ENCODE peak calls at places on chromosomes 3 and 15, in five cellular contexts. E is tibial artery; H is A549; J is CD8-positive, alpha-beta memory T cell; V is IMR-90. U is an unnamed sample. For H3K4me1, the result is how much of the 10 kb centered on the place peaks cover.

GRCh38 chr3:37628711-37629301 is 232.9 kb upstream of the CTDSPL start:
- DNase-seq in E (no peak), H (no peak), J (no peak), V (peak), U (no peak)

GRCh38 chr3:97935842-97936241 is 36.4 kb downstream of the RIOX2 start:
- DNase-seq in E (no peak), H (no peak), J (no peak), V (no peak), U (no peak)

GRCh38 chr3:112900088-112900487 is 53.4 kb upstream of the CD200R1L start:
- DNase-seq in E (no peak), H (no peak), J (no peak), V (peak), U (no peak)

GRCh38 chr15:76208786-76209424 is 102.4 kb downstream of the ETFA start:
- DNase-seq in E (no peak), H (no peak), J (no peak), V (peak), U (no peak)

GRCh38 chr15:39558421-39558820 is 22.5 kb upstream of the THBS1 start:
- DNase-seq in E (no peak), H (no peak), J (no peak), V (no peak), U (no peak)

GRCh38 chr3:180467177-180467576 is 134.8 kb upstream of the TTC14 start:
- DNase-seq in E (no peak), H (no peak), J (no peak), V (no peak), U (no peak)

GRCh38 chr3:100556656-100557310 is 52.6 kb upstream of the ADGRG7 start:
- DNase-seq in E (no peak), H (no peak), J (no peak), V (peak), U (peak)

GRCh38 chr15:60611592-60612346 is 132.8 kb upstream of the ICE2 start:
- DNase-seq in E (no peak), H (no peak), J (no peak), V (no peak), U (no peak)

GRCh38 chr3:179450321-179450720 is 949 bp downstream of the GNB4 start:
- DNase-seq in E (no peak), H (no peak), J (no peak), V (peak), U (no peak)

GRCh38 chr15:62392411-62392810 is 227.3 kb upstream of the C2CD4B start:
- DNase-seq in E (no peak), H (peak), J (no peak), V (peak), U (no peak)

GRCh38 chr15:100918034-100918689 is 995 bp upstream of the LRRK1 start:
- DNase-seq in E (peak), H (peak), J (peak), V (peak), U (peak)

GRCh38 chr3:32403663-32404062 is 12.0 kb downstream of the CMTM7 start:
- DNase-seq in E (no peak), H (no peak), J (no peak), V (no peak), U (no peak)

GRCh38 chr3:176696816-176697215 is 500.5 kb downstream of the TBL1XR1 start:
- DNase-seq in E (no peak), H (no peak), J (no peak), V (no peak), U (no peak)

GRCh38 chr3:123229145-123229544 is 27.4 kb downstream of the SEC22A start:
- DNase-seq in E (no peak), H (peak), J (no peak), V (peak), U (peak)

GRCh38 chr3:12436514-12437222 is 47.6 kb upstream of the TSEN2 start:
- DNase-seq in E (no peak), H (no peak), J (no peak), V (peak), U (no peak)

GRCh38 chr3:196111939-196112386 is 30.1 kb upstream of the TFRC start:
- DNase-seq in E (no peak), H (no peak), J (peak), V (no peak), U (no peak)

GRCh38 chr3:133991637-133992036 is 38.1 kb downstream of the SLCO2A1 start:
- DNase-seq in E (no peak), H (no peak), J (no peak), V (no peak), U (no peak)

GRCh38 chr3:195407511-195408409 is 35.1 kb downstream of the ACAP2 start:
- DNase-seq in E (no peak), H (no peak), J (no peak), V (no peak), U (no peak)

GRCh38 chr3:23161308-23161707 is 41.8 kb upstream of the UBE2E2 start:
- DNase-seq in E (no peak), H (no peak), J (no peak), V (no peak), U (no peak)

GRCh38 chr15:63041402-63041977 is 1.1 kb upstream of the TPM1 start:
- DNase-seq in E (no peak), H (no peak), J (no peak), V (no peak), U (peak)

GRCh38 chr15:100920516-100921135 is 1.5 kb downstream of the LRRK1 start:
- DNase-seq in E (no peak), H (no peak), J (no peak), V (no peak), U (no peak)

GRCh38 chr15:78372880-78373279 is 32.7 kb downstream of the CRABP1 start:
- DNase-seq in E (peak), H (peak), J (no peak), V (no peak), U (no peak)

GRCh38 chr3:77618686-77619085 is 578.8 kb downstream of the ROBO2 start:
- DNase-seq in E (no peak), H (no peak), J (no peak), V (no peak), U (no peak)

GRCh38 chr3:113712129-113712528 is 15.7 kb upstream of the USF3 start:
- DNase-seq in E (no peak), H (no peak), J (no peak), V (peak), U (no peak)

GRCh38 chr3:184636774-184637316 is 75.0 kb downstream of the MAGEF1 start:
- DNase-seq in E (no peak), H (peak), J (peak), V (peak), U (peak)

GRCh38 chr3:42717311-42717710 is 14.7 kb upstream of the HHATL start:
- DNase-seq in E (no peak), H (no peak), J (no peak), V (no peak), U (no peak)

GRCh38 chr15:79682285-79682684 is 214.5 kb downstream of the MTHFS start:
- DNase-seq in E (no peak), H (peak), J (no peak), V (peak), U (peak)

GRCh38 chr3:122594025-122594424 is 16.6 kb downstream of the PARP15 start:
- DNase-seq in E (no peak), H (no peak), J (no peak), V (no peak), U (no peak)

GRCh38 chr3:179840985-179841384 is 188.1 kb downstream of the USP13 start:
- DNase-seq in E (no peak), H (peak), J (no peak), V (peak), U (peak)

GRCh38 chr3:13275376-13276005 is 144.6 kb downstream of the NUP210 start:
- DNase-seq in E (peak), H (no peak), J (no peak), V (no peak), U (no peak)

GRCh38 chr3:184786271-184787010 is 25.5 kb upstream of the VPS8 start:
- DNase-seq in E (peak), H (no peak), J (no peak), V (peak), U (peak)

DNA sequence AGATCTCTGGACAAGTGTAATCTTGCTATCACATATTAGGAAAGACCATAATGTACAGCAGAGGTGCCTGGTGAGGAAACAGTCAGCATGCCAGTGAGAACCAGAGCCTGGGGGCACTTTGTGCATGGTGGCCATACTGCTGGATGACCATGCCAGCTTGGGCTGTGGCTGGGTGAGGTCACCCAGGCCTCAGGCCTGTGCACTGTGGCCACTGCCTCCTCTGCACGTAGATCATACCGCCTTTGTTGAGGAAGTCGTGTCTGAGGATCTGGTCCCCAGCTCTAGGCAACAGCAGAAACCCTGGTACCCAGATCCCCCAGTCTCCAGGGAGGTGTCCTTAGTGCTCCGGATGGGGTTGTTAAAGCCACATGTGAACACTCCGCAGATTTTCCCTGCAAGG is 38.9 kb downstream of the ZNF710 start:
- DNase-seq in E (no peak), H (no peak), J (no peak), V (no peak), U (no peak)
- H3K4me1 ChIP-seq in E (under half), H (under half), J (under half), V (under half), U (under half)

DNA sequence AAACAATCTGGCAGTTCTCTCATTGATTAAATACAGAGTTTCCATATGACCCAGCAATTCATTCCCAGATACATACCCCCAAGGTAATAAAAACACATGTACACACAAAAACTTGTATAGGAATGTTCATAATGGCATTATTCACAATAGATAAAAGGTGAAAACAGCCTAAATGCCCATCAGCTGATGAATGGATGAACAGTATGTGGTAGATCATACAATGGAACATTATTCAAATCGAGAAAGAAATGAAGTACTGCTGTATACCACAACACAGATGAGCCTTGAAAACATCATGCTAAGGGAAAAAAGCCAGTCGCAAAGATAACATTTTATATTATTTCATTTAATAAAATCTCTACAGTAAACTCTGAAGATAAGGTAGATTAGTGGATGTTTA is 71.2 kb downstream of the SLTM start:
- DNase-seq in E (no peak), H (no peak), J (no peak), V (no peak), U (no peak)
- H3K27ac ChIP-seq in E (no peak), H (no peak), J (no peak), V (no peak), U (no peak)

GRCh38 chr3:162295323-162295983 is 798.8 kb downstream of the OTOL1 start:
- DNase-seq in E (no peak), H (peak), J (no peak), V (peak), U (peak)
- H3K4me1 ChIP-seq in E (under half), H (under half), J (under half), V (under half), U (under half)

GRCh38 chr15:32721594-32721993 is 3.8 kb downstream of the GREM1 start:
- DNase-seq in E (no peak), H (no peak), J (no peak), V (peak), U (no peak)
- H3K27ac ChIP-seq in E (no peak), H (no peak), J (no peak), V (peak), U (no peak)

DNA sequence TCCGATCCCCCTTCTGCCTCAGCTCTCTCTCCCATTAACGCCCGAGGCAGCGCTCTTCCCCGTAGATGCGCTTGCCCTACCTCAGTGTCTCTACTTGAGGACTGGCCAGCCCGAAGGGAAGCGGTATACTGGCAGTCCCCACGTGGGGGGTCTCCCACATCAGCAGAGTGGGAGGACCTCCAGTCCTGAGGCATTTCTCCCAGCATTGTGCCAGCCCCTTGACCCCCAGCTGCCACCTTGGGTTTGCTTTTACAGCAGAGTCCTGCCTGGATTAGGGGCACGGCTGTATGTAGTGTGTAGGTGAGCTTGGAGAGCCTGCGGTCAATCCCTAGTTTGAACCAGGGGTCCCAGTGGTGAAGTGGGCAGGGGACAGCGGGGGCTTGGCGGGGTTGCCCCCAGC is 767 bp downstream of the SEMA3F start:
- DNase-seq in E (no peak), H (no peak), J (no peak), V (no peak), U (no peak)
- H3K4me1 ChIP-seq in E (under half), H (under half), J (under half), V (under half), U (under half)

GRCh38 chr15:66196565-66196964 is 57.0 kb downstream of the MEGF11 start:
- DNase-seq in E (no peak), H (no peak), J (no peak), V (peak), U (no peak)
- H3K27ac ChIP-seq in E (no peak), H (no peak), J (no peak), V (no peak), U (no peak)

DNA sequence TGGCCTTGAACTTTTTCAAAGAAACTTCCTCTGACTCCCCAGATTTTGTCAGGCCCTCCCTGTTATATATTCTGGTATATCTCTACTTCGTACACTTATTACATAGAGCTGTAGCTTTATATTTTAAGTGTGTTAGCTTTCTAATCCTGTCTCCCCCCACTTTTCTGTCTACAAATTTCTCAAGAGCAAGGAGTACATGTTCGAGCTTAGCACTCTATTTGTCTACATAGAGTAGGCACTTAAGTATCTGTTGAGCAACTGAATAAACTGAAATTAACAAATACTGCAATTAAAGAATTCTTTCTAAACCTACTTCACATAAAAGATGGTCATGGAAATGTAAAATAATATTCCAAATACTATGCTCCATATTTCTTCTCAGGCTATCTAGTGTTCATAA is 39.4 kb downstream of the UACA start:
- DNase-seq in E (no peak), H (no peak), J (no peak), V (no peak), U (no peak)
- H3K4me1 ChIP-seq in E (under half), H (under half), J (under half), V (under half), U (under half)

DNA sequence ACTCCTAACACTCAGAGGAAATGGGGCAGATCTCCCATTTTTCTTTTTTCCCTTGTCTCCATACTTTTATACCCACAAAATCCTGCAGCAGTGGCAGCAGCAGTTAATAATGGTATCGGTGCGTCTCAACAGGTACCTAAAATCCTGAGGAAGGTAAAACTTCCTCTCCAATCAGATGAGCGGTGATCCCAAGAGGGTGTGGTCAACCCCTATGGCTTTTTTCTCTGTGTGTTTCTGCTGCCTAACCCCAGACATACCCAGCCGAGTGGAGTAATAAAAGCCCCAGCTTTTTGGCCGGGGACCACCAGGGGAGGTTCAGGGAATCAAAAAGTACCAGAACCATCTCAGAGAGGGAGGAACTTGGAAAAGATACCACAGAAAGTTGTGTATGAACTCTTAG is 9.1 kb downstream of the GK5 start:
- DNase-seq in E (no peak), H (no peak), J (no peak), V (no peak), U (no peak)
- H3K27ac ChIP-seq in E (no peak), H (no peak), J (no peak), V (no peak), U (no peak)

DNA sequence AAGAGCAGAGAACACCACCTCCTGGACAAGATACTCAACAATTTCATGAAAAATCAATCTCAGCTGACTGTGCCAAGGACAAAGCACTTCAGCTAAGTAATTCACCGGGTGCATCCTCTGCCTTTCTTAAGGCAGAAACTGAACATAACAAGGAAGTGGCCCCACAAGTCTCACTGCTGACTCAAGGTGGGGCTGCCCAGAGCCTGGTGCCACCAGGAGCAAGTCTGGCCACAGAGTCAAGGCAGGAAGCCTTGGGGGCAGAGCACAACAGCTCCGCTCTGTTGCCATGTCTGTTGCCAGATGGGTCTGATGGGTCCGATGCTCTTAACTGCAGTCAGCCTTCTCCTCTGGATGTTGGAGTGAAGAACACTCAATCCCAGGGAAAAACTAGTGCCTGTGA is 200.5 kb downstream of the AKAP13 start:
- DNase-seq in E (no peak), H (peak), J (peak), V (no peak), U (no peak)
- H3K4me1 ChIP-seq in E (under half), H (half or more), J (half or more), V (under half), U (under half)

U was measured in SJSA1.